ENCODE peak calls at places on chromosomes 13 and 19, in seven cellular contexts. K is stimulated activated CD4-positive, alpha-beta T cell treated with anti-CD3 and anti-CD28 coated beads, Interleukin-4, amount 100 ng/mL, for 1 hour; T is HCEC 1CT; E is posterior cingulate gyrus; Z is astrocyte of the spinal cord; M is CD8-positive, alpha-beta T cell; H is amygdala. U is an unnamed sample.

GRCh38 chr13:111916201-111916600 is 150.7 kb upstream of the SOX1 start:
- DNase-seq in T (no peak), Z (no peak), E (no peak), M (no peak), H (no peak), K (no peak), U (no peak)

GRCh38 chr19:35144600-35145436 is 1.8 kb downstream of the FXYD7 start:
- DNase-seq in E (no peak), T (no peak), M (no peak), H (peak; percentile 27), K (no peak), Z (no peak), U (no peak)

GRCh38 chr13:33285420-33286124 is at the start of gene STARD13:
- DNase-seq in K (peak; percentile 1), H (peak; percentile 93), T (peak; percentile 99), Z (peak; percentile 98), M (no peak), E (peak; percentile 98), U (peak; percentile 93)

GRCh38 chr19:3471954-3472655 is 8.2 kb downstream of the SMIM24 start:
- DNase-seq in M (no peak), K (peak; percentile 47), Z (no peak), H (no peak), T (no peak), E (peak; percentile 89), U (no peak)

GRCh38 chr19:19538077-19538764 is at the start of gene CILP2:
- DNase-seq in Z (no peak), K (peak; percentile 56), E (peak; percentile 84), H (no peak), T (no peak), M (no peak), U (no peak)

GRCh38 chr13:87981416-87981815 is 310.2 kb downstream of the SLITRK5 start:
- DNase-seq in T (no peak), Z (no peak), M (no peak), H (no peak), E (no peak), K (no peak), U (no peak)

GRCh38 chr13:104321756-104322155 is 1255.5 kb upstream of the SLC10A2 start:
- DNase-seq in K (no peak), H (no peak), E (no peak), T (no peak), Z (no peak), M (no peak), U (no peak)

GRCh38 chr13:110856941-110857835 is 57.7 kb downstream of the ANKRD10 start:
- DNase-seq in H (no peak), E (no peak), T (no peak), K (no peak), M (no peak), Z (no peak), U (no peak)

GRCh38 chr19:40139533-40140287 is 49.0 kb upstream of the ZNF780A start:
- DNase-seq in M (no peak), T (peak; percentile 64), K (no peak), E (no peak), H (no peak), Z (peak; percentile 41), U (peak; percentile 73)

GRCh38 chr13:39036212-39036611 is 1.7 kb downstream of the PROSER1 start:
- DNase-seq in H (no peak), T (no peak), M (no peak), Z (peak; percentile 27), K (no peak), E (no peak), U (no peak)

GRCh38 chr19:43739836-43740235 is 14.9 kb downstream of the SMG9 start:
- DNase-seq in Z (no peak), H (no peak), T (no peak), K (no peak), M (no peak), E (no peak), U (no peak)

GRCh38 chr19:37997911-37998344 is 90.9 kb downstream of the SIPA1L3 start:
- DNase-seq in E (no peak), H (no peak), T (peak; percentile 95), Z (peak; percentile 86), K (no peak), M (no peak), U (no peak)

GRCh38 chr13:62626771-62627170 is 1211.1 kb upstream of the PCDH20 start:
- DNase-seq in T (no peak), H (no peak), Z (no peak), E (no peak), K (no peak), M (no peak), U (no peak)

GRCh38 chr19:30780032-30780431 is 407.8 kb downstream of the ZNF536 start:
- DNase-seq in M (no peak), E (no peak), T (no peak), Z (no peak), H (no peak), K (no peak), U (no peak)

GRCh38 chr13:43298799-43299198 is 275.4 kb downstream of the DNAJC15 start:
- DNase-seq in M (no peak), H (no peak), T (no peak), Z (no peak), K (no peak), E (no peak), U (peak; percentile 40)

GRCh38 chr13:113420833-113421600 is 32.3 kb downstream of the ADPRHL1 start:
- DNase-seq in T (no peak), M (no peak), K (no peak), Z (no peak), H (no peak), E (peak; percentile 78), U (no peak)

GRCh38 chr19:37969695-37970094 is 62.7 kb downstream of the SIPA1L3 start:
- DNase-seq in H (no peak), M (no peak), E (no peak), Z (no peak), K (no peak), T (no peak), U (no peak)

GRCh38 chr13:25175026-25175425 is 2.9 kb upstream of the AMER2 start:
- DNase-seq in M (no peak), Z (no peak), H (no peak), T (no peak), E (no peak), K (no peak), U (no peak)

GRCh38 chr19:2561895-2562294 is 86.0 kb downstream of the GADD45B start:
- DNase-seq in T (no peak), K (peak; percentile 68), H (no peak), E (peak; percentile 37), M (peak; percentile 30), Z (no peak), U (no peak)

U was measured in Ammon's horn.